ENCODE peak calls at places on chromosome 3, in six cellular contexts. F is HCEC 1CT, U is NCI-H226, S is DMS153, J is NCI-H1105, Y is amniotic stem cell. O is an unnamed sample.

GRCh38 chr3:174907027-174907426 is 47.9 kb downstream of the NAALADL2 start:
- DNase-seq in F (peak), U (no peak), S (no peak), J (no peak), Y (no peak), O (no peak)

GRCh38 chr3:152656207-152657001 is 178.5 kb upstream of the P2RY1 start:
- DNase-seq in F (no peak), U (no peak), S (no peak), J (no peak), Y (no peak), O (no peak)

GRCh38 chr3:113086506-113087461 is 96.0 kb downstream of the GTPBP8 start:
- DNase-seq in F (no peak), U (peak), S (no peak), J (no peak), Y (no peak), O (peak)

GRCh38 chr3:31779514-31779913 is 201.5 kb downstream of the OSBPL10 start:
- DNase-seq in F (no peak), U (no peak), S (no peak), J (no peak), Y (no peak), O (no peak)

GRCh38 chr3:10996345-10997050 is 4.0 kb downstream of the SLC6A1 start:
- DNase-seq in F (no peak), U (no peak), S (no peak), J (no peak), Y (no peak), O (no peak)

GRCh38 chr3:149212386-149212785 is 9.2 kb downstream of the CP start:
- DNase-seq in F (no peak), U (no peak), S (no peak), J (no peak), Y (no peak), O (no peak)

GRCh38 chr3:123258811-123259420 is 57.2 kb downstream of the SEC22A start:
- DNase-seq in F (peak), U (peak), S (peak), J (peak), Y (no peak), O (peak)

GRCh38 chr3:180612363-180612762 is 10.4 kb downstream of the TTC14 start:
- DNase-seq in F (no peak), U (no peak), S (no peak), J (no peak), Y (no peak), O (no peak)

GRCh38 chr3:115285001-115285400 is 137.9 kb upstream of the ZBTB20 start:
- DNase-seq in F (no peak), U (no peak), S (no peak), J (no peak), Y (no peak), O (no peak)

GRCh38 chr3:149316427-149316826 is 17.0 kb downstream of the TM4SF18 start:
- DNase-seq in F (peak), U (peak), S (no peak), J (no peak), Y (no peak), O (no peak)

GRCh38 chr3:71578045-71578730 is 5.3 kb downstream of the FOXP1 start:
- DNase-seq in F (peak), U (peak), S (no peak), J (no peak), Y (no peak), O (no peak)

GRCh38 chr3:181712505-181713299 is 977 bp downstream of the SOX2 start:
- DNase-seq in F (no peak), U (no peak), S (peak), J (peak), Y (no peak), O (no peak)

GRCh38 chr3:177483182-177483967 is 286.1 kb upstream of the TBL1XR1 start:
- DNase-seq in F (peak), U (no peak), S (peak), J (no peak), Y (no peak), O (no peak)

GRCh38 chr3:84194032-84194431 is 764.8 kb upstream of the CADM2 start:
- DNase-seq in F (no peak), U (no peak), S (no peak), J (no peak), Y (no peak), O (no peak)

GRCh38 chr3:108096506-108097325 is 5.9 kb upstream of the CD47 start:
- DNase-seq in F (no peak), U (no peak), S (no peak), J (no peak), Y (no peak), O (no peak)

GRCh38 chr3:55673764-55674163 is 186.7 kb upstream of the WNT5A start:
- DNase-seq in F (no peak), U (no peak), S (no peak), J (no peak), Y (no peak), O (no peak)

GRCh38 chr3:48919215-48920138 is 835 bp downstream of the ARIH2 start:
- DNase-seq in F (peak), U (no peak), S (no peak), J (peak), Y (peak), O (no peak)

GRCh38 chr3:73043414-73043813 is 18.0 kb upstream of the EBLN2 start:
- DNase-seq in F (no peak), U (no peak), S (no peak), J (no peak), Y (no peak), O (no peak)

GRCh38 chr3:78832785-78833204 is 935.0 kb downstream of the ROBO1 start:
- DNase-seq in F (no peak), U (no peak), S (no peak), J (no peak), Y (no peak), O (no peak)